ENCODE peak calls at places on chromosome 18, in seven cellular contexts. Q, A, G, L, H, I and M are unnamed samples.

GRCh38 chr18:4582677-4583076 is 127.6 kb upstream of the DLGAP1 start:
- DNase-seq in Q (no peak), A (no peak), G (no peak), L (no peak), H (no peak), I (no peak), M (no peak)

GRCh38 chr18:76431437-76432273 is 63.4 kb downstream of the ZNF516 start:
- DNase-seq in Q (no peak), A (no peak), G (no peak), L (no peak), H (no peak), I (no peak), M (no peak)

GRCh38 chr18:44497757-44498490 is 182.8 kb upstream of the SETBP1 start:
- DNase-seq in Q (no peak), A (no peak), G (no peak), L (no peak), H (no peak), I (no peak), M (no peak)

GRCh38 chr18:61738042-61738441 is 154.8 kb downstream of the RNF152 start:
- DNase-seq in Q (no peak), A (no peak), G (no peak), L (no peak), H (no peak), I (no peak), M (no peak)

GRCh38 chr18:45498270-45498625 is 117.0 kb upstream of the SLC14A2 start:
- DNase-seq in Q (no peak), A (no peak), G (no peak), L (no peak), H (no peak), I (no peak), M (no peak)

GRCh38 chr18:66735933-66736332 is 132.0 kb upstream of the CDH19 start:
- DNase-seq in Q (no peak), A (no peak), G (no peak), L (no peak), H (no peak), I (no peak), M (no peak)

GRCh38 chr18:28960146-28960545 is 783.2 kb upstream of the CDH2 start:
- DNase-seq in Q (no peak), A (no peak), G (no peak), L (no peak), H (no peak), I (no peak), M (no peak)

GRCh38 chr18:8937695-8938094 is 164.8 kb upstream of the NDUFV2 start:
- DNase-seq in Q (no peak), A (no peak), G (peak; percentile 90), L (no peak), H (peak; percentile 94), I (no peak), M (no peak)

GRCh38 chr18:79489048-79489899 is 93.5 kb downstream of the NFATC1 start:
- DNase-seq in Q (no peak), A (peak; percentile 60), G (no peak), L (peak; percentile 2), H (no peak), I (no peak), M (peak; percentile 41)

GRCh38 chr18:3832211-3832610 is 382.2 kb downstream of the TGIF1 start:
- DNase-seq in Q (no peak), A (no peak), G (peak; percentile 15), L (no peak), H (no peak), I (no peak), M (no peak)

GRCh38 chr18:51051105-51051712 is 21.2 kb downstream of the SMAD4 start:
- DNase-seq in Q (no peak), A (no peak), G (peak; percentile 77), L (no peak), H (no peak), I (no peak), M (no peak)

GRCh38 chr18:1513519-1513918 is 608.8 kb downstream of the ADCYAP1 start:
- DNase-seq in Q (no peak), A (no peak), G (no peak), L (no peak), H (no peak), I (no peak), M (no peak)

GRCh38 chr18:70294471-70295191 is 5.8 kb downstream of the SOCS6 start:
- DNase-seq in Q (no peak), A (no peak), G (no peak), L (no peak), H (no peak), I (no peak), M (no peak)

GRCh38 chr18:70296289-70296688 is 7.4 kb downstream of the SOCS6 start:
- DNase-seq in Q (no peak), A (no peak), G (peak; percentile 19), L (no peak), H (no peak), I (no peak), M (no peak)

GRCh38 chr18:70295192-70295522 is 6.3 kb downstream of the SOCS6 start:
- DNase-seq in Q (no peak), A (no peak), G (no peak), L (no peak), H (no peak), I (no peak), M (no peak)

GRCh38 chr18:70296781-70297180 is 7.9 kb downstream of the SOCS6 start:
- DNase-seq in Q (no peak), A (no peak), G (no peak), L (no peak), H (no peak), I (no peak), M (no peak)

DNA sequence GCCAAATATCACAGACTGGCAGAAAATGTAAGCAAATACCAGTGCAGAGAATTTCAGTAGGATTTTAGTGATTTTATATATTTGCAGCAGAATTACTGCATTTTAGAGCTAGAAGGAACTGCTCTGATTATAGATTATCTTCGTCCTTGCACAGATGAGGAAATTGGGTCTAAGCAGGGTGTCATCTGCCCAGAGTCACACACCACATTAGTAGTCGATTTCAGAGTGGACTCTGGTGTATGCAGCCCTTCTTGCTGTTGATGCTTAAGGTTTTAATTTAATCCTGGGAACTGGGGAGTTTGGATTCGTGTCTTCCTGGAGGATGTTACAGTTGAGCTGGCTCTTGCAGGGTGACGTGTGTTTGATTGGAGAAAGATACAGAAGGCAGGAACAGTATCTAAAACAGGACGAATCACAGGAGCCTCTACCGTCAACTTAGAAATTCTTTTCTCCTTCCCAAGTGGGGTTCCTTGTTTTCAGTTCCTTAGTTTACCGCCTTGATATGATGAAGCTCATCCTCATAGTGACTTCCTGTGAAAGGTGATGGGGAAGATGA is 6.9 kb downstream of the SOCS6 start:
- DNase-seq in Q (no peak), A (no peak), G (no peak), L (no peak), H (no peak), I (no peak), M (no peak)
- H3K4me1 ChIP-seq in Q (peaks cover 5% of the 10 kb centered on the region), A (peaks cover 44% of the 10 kb centered on the region), G (peaks cover 9% of the 10 kb centered on the region), L (peaks cover 70% of the 10 kb centered on the region), H (peaks cover 48% of the 10 kb centered on the region), I (peaks cover 80% of the 10 kb centered on the region), M (peaks cover 27% of the 10 kb centered on the region)

GRCh38 chr18:54825626-54826344 is 2.5 kb upstream of the RAB27B start:
- DNase-seq in Q (no peak), A (no peak), G (no peak), L (no peak), H (no peak), I (no peak), M (no peak)

GRCh38 chr18:54829856-54830255 is 1.6 kb downstream of the RAB27B start:
- DNase-seq in Q (no peak), A (no peak), G (no peak), L (no peak), H (peak; percentile 85), I (no peak), M (no peak)

GRCh38 chr18:54830260-54830659 is 2.0 kb downstream of the RAB27B start:
- DNase-seq in Q (no peak), A (no peak), G (no peak), L (no peak), H (peak; percentile 68), I (no peak), M (no peak)

GRCh38 chr18:54828290-54828871 is at the start of gene RAB27B:
- DNase-seq in Q (peak; percentile 65), A (peak; percentile 93), G (peak; percentile 95), L (peak; percentile 49), H (peak; percentile 93), I (peak; percentile 88), M (peak; percentile 90)

DNA sequence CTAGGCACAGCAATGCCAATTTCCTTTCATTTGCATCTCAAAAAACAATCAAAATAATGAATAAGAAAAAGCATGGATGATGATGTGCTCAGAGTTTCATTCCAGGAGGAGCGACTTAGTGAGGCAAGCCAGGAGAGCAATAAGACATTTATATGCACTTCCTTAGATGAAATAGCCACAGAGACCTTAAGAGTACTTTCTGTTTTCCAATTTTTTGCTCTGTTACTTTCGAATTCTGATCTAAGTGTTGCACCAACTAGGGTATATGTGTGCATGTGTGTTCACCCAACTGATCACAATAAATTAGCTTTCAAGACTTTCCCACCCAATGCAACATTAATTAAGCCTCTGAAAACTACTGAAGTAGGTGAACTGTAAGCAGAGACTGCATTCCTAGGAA is 709 bp downstream of the RAB27B start:
- DNase-seq in Q (no peak), A (no peak), G (no peak), L (no peak), H (no peak), I (no peak), M (no peak)
- H3K4me1 ChIP-seq in Q (no peaks in the 10 kb centered on the region), A (no peaks in the 10 kb centered on the region), G (no peaks in the 10 kb centered on the region), L (peaks cover 12% of the 10 kb centered on the region), H (peaks cover 27% of the 10 kb centered on the region), I (peaks cover 23% of the 10 kb centered on the region), M (peaks cover 23% of the 10 kb centered on the region)

GRCh38 chr18:59273936-59274928 is 978 bp upstream of the RAX start:
- DNase-seq in Q (no peak), A (no peak), G (peak; percentile 37), L (no peak), H (no peak), I (no peak), M (no peak)
- H3K4me1 ChIP-seq in Q (no peaks in the 10 kb centered on the region), A (no peaks in the 10 kb centered on the region), G (no peaks in the 10 kb centered on the region), L (peaks cover 19% of the 10 kb centered on the region), H (no peaks in the 10 kb centered on the region), I (peaks cover 29% of the 10 kb centered on the region), M (no peaks in the 10 kb centered on the region)

GRCh38 chr18:48611785-48612480 is 73.1 kb downstream of the CTIF start:
- DNase-seq in Q (no peak), A (no peak), G (no peak), L (no peak), H (no peak), I (no peak), M (no peak)

GRCh38 chr18:48612511-48612910 is 73.7 kb downstream of the CTIF start:
- DNase-seq in Q (no peak), A (no peak), G (no peak), L (no peak), H (no peak), I (no peak), M (no peak)

GRCh38 chr18:48614005-48614404 is 75.2 kb downstream of the CTIF start:
- DNase-seq in Q (no peak), A (no peak), G (no peak), L (no peak), H (no peak), I (no peak), M (no peak)

GRCh38 chr18:48612917-48613316 is 74.1 kb downstream of the CTIF start:
- DNase-seq in Q (no peak), A (no peak), G (no peak), L (no peak), H (no peak), I (no peak), M (no peak)

DNA sequence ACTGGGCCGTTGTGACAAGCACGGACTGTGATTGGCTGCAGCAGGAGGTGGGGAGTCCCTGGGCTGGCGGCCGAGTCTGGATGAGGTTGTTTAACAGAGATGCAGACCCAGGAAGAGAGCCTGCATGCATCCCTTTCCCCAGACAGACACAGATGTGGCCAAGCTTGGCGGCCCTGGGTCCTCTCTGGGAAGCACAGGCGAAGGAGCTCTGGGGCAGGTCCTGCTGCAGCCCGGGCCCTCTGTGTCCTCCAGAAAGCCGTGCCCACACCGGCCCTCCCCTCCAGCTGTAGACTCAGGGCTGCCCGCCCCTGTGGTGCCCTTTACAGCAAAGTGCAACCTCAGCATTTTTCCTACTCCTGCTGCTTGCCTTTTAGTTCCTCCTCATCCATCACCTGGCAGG is 74.8 kb downstream of the CTIF start:
- DNase-seq in Q (no peak), A (no peak), G (no peak), L (no peak), H (no peak), I (no peak), M (no peak)
- H3K4me1 ChIP-seq in Q (no peaks in the 10 kb centered on the region), A (peaks cover 6% of the 10 kb centered on the region), G (no peaks in the 10 kb centered on the region), L (peaks cover 5% of the 10 kb centered on the region), H (no peaks in the 10 kb centered on the region), I (peaks cover 46% of the 10 kb centered on the region), M (no peaks in the 10 kb centered on the region)